ENCODE peak calls at places on chromosomes 3 and 15, in ten cellular contexts. E is putamen; K is stimulated activated CD4-positive, alpha-beta T cell treated with anti-CD3 and anti-CD28 coated beads, Interleukin-4, amount 100 ng/mL, for 48 hours; R is GM23338; O is posterior vena cava; A is activated gamma-delta T cell treated with Interleukin-2 at 50 U/mL for 16 hours; Z is COR-L47; U is C1 segment of cervical spinal cord; D is stimulated activated CD8-positive, alpha-beta memory T cell treated with anti-CD3 and anti-CD28 coated beads, Interleukin-15, amount 100 ng/mL, for 1 hour; G is nephron progenitor cell. C is an unnamed sample.

GRCh38 chr3:77321646-77322045 is 281.7 kb downstream of the ROBO2 start:
- DNase-seq in E (no peak), K (no peak), R (no peak), O (no peak), A (no peak), Z (no peak), U (no peak), D (no peak), G (no peak), C (no peak)

GRCh38 chr3:16311960-16312451 is 47.0 kb downstream of the OXNAD1 start:
- DNase-seq in E (no peak), K (no peak), R (no peak), O (no peak), A (peak), Z (no peak), U (no peak), D (peak), G (no peak), C (peak)

GRCh38 chr3:82133070-82133606 is 371.7 kb upstream of the GBE1 start:
- DNase-seq in E (peak), K (peak), R (peak), O (peak), A (peak), Z (no peak), U (peak), D (peak), G (peak), C (no peak)

GRCh38 chr15:39874890-39875549 is 45.0 kb downstream of the GPR176 start:
- DNase-seq in E (no peak), K (no peak), R (peak), O (no peak), A (no peak), Z (peak), U (no peak), D (no peak), G (peak), C (no peak)

GRCh38 chr15:88912500-88912921 is 668 bp downstream of the MFGE8 start:
- DNase-seq in E (no peak), K (no peak), R (peak), O (no peak), A (no peak), Z (no peak), U (no peak), D (no peak), G (peak), C (no peak)

GRCh38 chr3:8318002-8318649 is 183.5 kb upstream of the LMCD1 start:
- DNase-seq in E (no peak), K (no peak), R (peak), O (no peak), A (no peak), Z (no peak), U (no peak), D (no peak), G (no peak), C (no peak)

GRCh38 chr3:2714856-2715255 is 395.3 kb downstream of the IL5RA start:
- DNase-seq in E (no peak), K (no peak), R (no peak), O (no peak), A (no peak), Z (no peak), U (no peak), D (no peak), G (no peak), C (no peak)

GRCh38 chr3:50241163-50241562 is 5.2 kb downstream of the GNAI2 start:
- DNase-seq in E (no peak), K (no peak), R (peak), O (no peak), A (no peak), Z (peak), U (no peak), D (no peak), G (peak), C (no peak)

GRCh38 chr3:183560607-183561006 is 5.1 kb upstream of the KLHL6 start:
- DNase-seq in E (no peak), K (no peak), R (peak), O (no peak), A (peak), Z (no peak), U (no peak), D (no peak), G (no peak), C (no peak)